ENCODE peak calls at places on chromosomes 3 and 15, in nine cellular contexts. O, J, K, W, D, S, F, L and U are unnamed samples.

GRCh38 chr3:15011174-15011573 is 53.9 kb downstream of the MRPS25 start:
- DNase-seq in F (no peak), S (no peak), D (no peak), J (no peak), W (no peak), L (no peak), K (no peak), O (peak; percentile 37), U (no peak)

GRCh38 chr3:185365281-185366211 is 2.6 kb downstream of the MAP3K13 start:
- DNase-seq in O (no peak), K (no peak), F (no peak), J (no peak), D (no peak), L (no peak), W (no peak), S (peak; percentile 52), U (no peak)

GRCh38 chr3:126259411-126260391 is 79.3 kb upstream of the ALDH1L1 start:
- DNase-seq in J (peak; percentile 69), D (peak; percentile 91), L (peak; percentile 37), K (peak; percentile 85), F (no peak), W (peak; percentile 35), S (peak; percentile 31), O (peak; percentile 49), U (peak; percentile 63)

GRCh38 chr3:195042741-195043611 is 228.0 kb downstream of the XXYLT1 start:
- DNase-seq in W (no peak), O (peak; percentile 8), F (no peak), K (peak; percentile 21), S (no peak), D (peak; percentile 34), L (no peak), J (no peak), U (peak; percentile 13)

GRCh38 chr3:20747736-20748135 is 561.7 kb upstream of the SGO1 start:
- DNase-seq in L (no peak), K (no peak), S (no peak), F (no peak), D (no peak), W (no peak), J (no peak), O (no peak), U (no peak)

GRCh38 chr3:119481079-119481478 is 12.3 kb downstream of the POGLUT1 start:
- DNase-seq in D (no peak), L (no peak), O (no peak), S (no peak), W (no peak), F (no peak), K (no peak), J (no peak), U (no peak)

GRCh38 chr3:104190681-104191080 is 1176.0 kb upstream of the ALCAM start:
- DNase-seq in O (no peak), J (no peak), K (no peak), L (no peak), F (no peak), D (no peak), S (no peak), W (no peak), U (no peak)

GRCh38 chr3:157441102-157441622 is 4.5 kb downstream of the PTX3 start:
- DNase-seq in D (no peak), S (no peak), J (no peak), W (no peak), L (no peak), O (no peak), K (no peak), F (no peak), U (no peak)

GRCh38 chr3:42115223-42115622 is 24.1 kb downstream of the TRAK1 start:
- DNase-seq in S (no peak), W (no peak), L (no peak), O (no peak), D (no peak), F (no peak), K (no peak), J (no peak), U (no peak)

GRCh38 chr15:26690778-26691177 is 82.1 kb downstream of the GABRB3 start:
- DNase-seq in W (no peak), S (no peak), D (no peak), F (no peak), O (no peak), J (no peak), L (no peak), K (no peak), U (no peak)

GRCh38 chr3:129058441-129059194 is 2.0 kb upstream of the GP9 start:
- DNase-seq in J (no peak), O (no peak), L (no peak), D (no peak), S (peak; percentile 69), F (peak; percentile 58), W (peak; percentile 25), K (no peak), U (no peak)

GRCh38 chr3:101781166-101781565 is 2.2 kb downstream of the NXPE3 start:
- DNase-seq in W (no peak), O (no peak), F (no peak), J (no peak), L (no peak), D (no peak), K (no peak), S (no peak), U (no peak)

GRCh38 chr15:62753518-62754221 is 288.9 kb upstream of the TPM1 start:
- DNase-seq in D (no peak), F (no peak), W (no peak), O (no peak), L (no peak), J (no peak), K (no peak), S (no peak), U (no peak)

GRCh38 chr3:124619887-124620599 is 110.2 kb upstream of the UMPS start:
- DNase-seq in W (no peak), K (no peak), L (no peak), F (no peak), D (no peak), S (no peak), O (no peak), J (no peak), U (no peak)

GRCh38 chr3:8579101-8579500 is 65.5 kb downstream of the SSUH2 start:
- DNase-seq in L (no peak), F (no peak), K (no peak), W (no peak), S (no peak), D (peak; percentile 60), J (no peak), O (no peak), U (no peak)

GRCh38 chr3:23198801-23199200 is 4.3 kb upstream of the UBE2E2 start:
- DNase-seq in O (no peak), K (no peak), J (no peak), S (no peak), W (no peak), D (no peak), F (no peak), L (no peak), U (no peak)

GRCh38 chr15:29259233-29259632 is 10.4 kb downstream of the NSMCE3 start:
- DNase-seq in S (no peak), L (no peak), J (no peak), W (no peak), O (no peak), F (no peak), D (no peak), K (no peak), U (no peak)
- TF ChIP-seq CTCF in S (no peak), L (peak; percentile 20), J (peak; percentile 13), W (peak; percentile 26), O (no peak), F (no peak), D (no peak), K (no peak), U (no peak)

GRCh38 chr3:136909187-136909586 is 47.2 kb downstream of the NCK1 start:
- DNase-seq in D (no peak), W (no peak), L (no peak), K (no peak), J (no peak), S (no peak), F (no peak), O (no peak), U (no peak)

GRCh38 chr3:136904746-136905145 is 42.7 kb downstream of the NCK1 start:
- DNase-seq in F (no peak), J (no peak), S (no peak), K (no peak), D (no peak), W (no peak), O (no peak), L (no peak), U (no peak)

GRCh38 chr3:136906725-136907124 is 44.7 kb downstream of the NCK1 start:
- DNase-seq in D (no peak), L (no peak), S (no peak), K (no peak), O (no peak), F (no peak), W (no peak), J (no peak), U (no peak)

GRCh38 chr3:136903899-136904298 is 41.9 kb downstream of the NCK1 start:
- DNase-seq in D (no peak), K (no peak), W (no peak), O (no peak), F (no peak), S (no peak), L (no peak), J (no peak), U (no peak)

DNA sequence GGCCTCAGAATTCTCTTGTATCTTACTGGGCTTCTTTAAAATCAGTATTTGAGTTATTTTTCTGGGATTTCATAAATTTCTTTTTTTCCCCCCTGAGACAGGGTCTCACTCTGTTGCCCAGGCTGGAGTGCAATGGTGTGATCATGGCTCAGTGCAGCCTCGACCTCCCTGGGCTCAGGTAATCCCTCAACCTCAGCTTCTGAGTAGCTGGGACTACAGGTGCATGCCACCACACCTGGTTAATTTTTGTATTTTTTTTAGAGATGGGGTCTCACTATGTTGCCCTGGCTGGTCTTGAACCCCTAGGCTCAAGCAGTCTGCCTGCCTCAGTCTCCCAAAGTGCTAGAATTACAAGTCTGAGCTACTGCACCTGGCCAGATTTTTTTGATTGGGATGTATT is 43.5 kb downstream of the NCK1 start:
- DNase-seq in O (no peak), K (no peak), W (no peak), D (no peak), F (no peak), S (no peak), L (no peak), J (no peak), U (no peak)
- H3K9me3 ChIP-seq in O (no peaks in the 10 kb centered on the region), K (peaks cover 12% of the 10 kb centered on the region), W (peaks cover 46% of the 10 kb centered on the region), D (peaks cover 21% of the 10 kb centered on the region), F (peaks cover 10% of the 10 kb centered on the region), S (no peaks in the 10 kb centered on the region), L (no peaks in the 10 kb centered on the region), J (peaks cover 3% of the 10 kb centered on the region), U (no peaks in the 10 kb centered on the region)

DNA sequence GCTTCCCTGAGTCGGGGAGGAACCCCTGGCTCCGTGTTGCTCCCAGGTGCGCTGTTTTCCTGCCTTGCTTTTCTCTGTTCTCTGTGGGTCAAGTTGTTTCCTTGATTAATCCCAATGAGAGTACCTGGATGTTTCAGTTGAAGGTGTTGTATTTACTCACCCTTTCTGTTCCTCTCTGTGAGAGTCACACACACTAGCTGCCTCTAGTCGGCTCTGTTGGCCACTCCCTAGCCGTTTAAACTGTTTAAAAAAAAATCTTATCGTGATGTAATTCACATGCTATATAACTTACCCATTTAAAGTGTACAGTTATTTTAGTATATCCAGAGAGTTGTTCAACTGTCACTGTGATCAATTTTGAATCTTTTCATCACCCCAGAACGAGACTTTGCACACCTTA is 74.0 kb downstream of the AKAP13 start:
- DNase-seq in J (no peak), S (peak; percentile 32), W (no peak), L (no peak), O (no peak), F (no peak), D (no peak), K (no peak), U (no peak)
- TF ChIP-seq CTCF in J (no peak), S (no peak), W (no peak), L (no peak), O (no peak), F (no peak), D (no peak), K (no peak), U (no peak)

GRCh38 chr3:449711-450110 is 253.1 kb downstream of the CHL1 start:
- DNase-seq in D (no peak), O (no peak), J (no peak), K (no peak), L (no peak), W (no peak), S (no peak), F (no peak), U (no peak)
- H3K9me3 ChIP-seq in D (no peaks in the 10 kb centered on the region), O (no peaks in the 10 kb centered on the region), J (no peaks in the 10 kb centered on the region), K (no peaks in the 10 kb centered on the region), L (no peaks in the 10 kb centered on the region), W (no peaks in the 10 kb centered on the region), S (no peaks in the 10 kb centered on the region), F (peaks cover 8% of the 10 kb centered on the region), U (no peaks in the 10 kb centered on the region)